ENCODE peak calls at places on chromosomes 3 and 15, in seven cellular contexts. V is brain microvascular endothelial cell, H is GM10248, B is foreskin fibroblast, K is cardiac muscle cell, D is colonic mucosa, P is AG10803. U is an unnamed sample.

GRCh38 chr3:125437631-125438435 is 62.7 kb upstream of the ZNF148 start:
- DNase-seq in V (peak; percentile 47), H (peak; percentile 58), B (peak; percentile 75), K (peak; percentile 64), D (peak; percentile 58), P (peak; percentile 40), U (peak; percentile 15)

GRCh38 chr3:117036259-117036799 is 326.8 kb downstream of the TUSC7 start:
- DNase-seq in V (peak; percentile 88), H (no peak), B (peak; percentile 97), K (peak; percentile 76), D (peak; percentile 32), P (peak; percentile 36), U (no peak)

GRCh38 chr3:83435173-83435572 is 1523.6 kb upstream of the CADM2 start:
- DNase-seq in V (no peak), H (no peak), B (no peak), K (no peak), D (no peak), P (no peak), U (no peak)

GRCh38 chr3:187960820-187961219 is 193.1 kb upstream of the LPP start:
- DNase-seq in V (peak; percentile 34), H (no peak), B (peak; percentile 52), K (peak; percentile 48), D (no peak), P (peak; percentile 59), U (no peak)

GRCh38 chr3:10563396-10563795 is 58.0 kb upstream of the ATP2B2 start:
- DNase-seq in V (no peak), H (no peak), B (no peak), K (no peak), D (no peak), P (no peak), U (no peak)

GRCh38 chr3:43996379-43997301 is 245.0 kb upstream of the TOPAZ1 start:
- DNase-seq in V (no peak), H (peak; percentile 54), B (peak; percentile 90), K (peak; percentile 29), D (no peak), P (peak; percentile 51), U (peak; percentile 78)

GRCh38 chr3:197229836-197230235 is 68.6 kb downstream of the DLG1 start:
- DNase-seq in V (no peak), H (no peak), B (no peak), K (no peak), D (no peak), P (no peak), U (no peak)

GRCh38 chr15:69604050-69604378 is 151.4 kb downstream of the RPLP1 start:
- DNase-seq in V (no peak), H (no peak), B (no peak), K (no peak), D (peak; percentile 71), P (no peak), U (no peak)

GRCh38 chr3:38270606-38271005 is 5.0 kb downstream of the SLC22A13 start:
- DNase-seq in V (no peak), H (no peak), B (no peak), K (no peak), D (no peak), P (peak; percentile 15), U (no peak)

DNA sequence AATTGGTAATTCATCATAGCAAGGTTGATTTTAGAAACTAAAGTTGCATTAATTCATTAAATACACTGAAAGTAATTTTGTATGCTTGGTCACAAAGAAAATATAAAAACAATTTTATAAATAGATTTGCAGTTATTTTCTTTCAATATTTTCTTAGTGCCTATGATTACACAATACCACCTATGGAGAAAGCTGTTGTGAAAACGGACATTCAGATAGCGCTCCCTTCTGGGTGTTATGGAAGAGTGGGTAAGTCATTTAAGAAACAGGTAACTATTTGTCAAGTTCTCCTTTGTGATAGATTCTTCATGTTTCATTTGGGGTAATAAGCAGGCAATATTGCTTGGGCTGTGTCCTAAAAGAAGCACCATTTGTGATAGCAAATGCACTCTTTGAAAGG is 3.0 kb downstream of the DUT start:
- DNase-seq in V (no peak), H (no peak), B (no peak), K (no peak), D (no peak), P (no peak), U (no peak)
- TF ChIP-seq CTCF in V (no peak), H (no peak), B (no peak), K (no peak), D (no peak), P (no peak), U (no peak)

GRCh38 chr3:119861681-119862080 is 79.8 kb downstream of the NR1I2 start:
- DNase-seq in V (no peak), H (no peak), B (no peak), K (peak; percentile 34), D (no peak), P (no peak), U (no peak)
- TF ChIP-seq CTCF in V (no peak), H (no peak), B (no peak), K (no peak), D (no peak), P (no peak), U (no peak)

DNA sequence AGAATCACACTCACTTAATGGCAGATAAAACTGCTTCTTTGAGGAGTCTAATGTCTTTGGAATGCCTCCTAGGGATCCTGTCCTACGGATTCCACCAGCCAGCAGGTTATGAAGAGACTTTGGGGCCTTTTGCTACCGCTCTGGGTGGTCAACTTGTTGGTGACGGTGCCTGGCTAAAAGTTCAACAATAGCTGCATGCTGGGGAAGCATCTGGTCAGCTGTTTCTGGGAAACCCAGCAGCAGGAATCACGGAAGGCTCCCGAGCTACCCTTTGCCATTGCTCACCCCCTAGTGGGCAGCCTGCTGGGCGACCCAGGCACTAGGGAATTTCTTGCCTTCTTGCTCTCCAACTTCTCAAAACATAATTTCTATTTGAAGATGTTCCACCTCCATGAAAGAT is 263.3 kb downstream of the NEK10 start:
- DNase-seq in V (peak; percentile 3), H (no peak), B (no peak), K (no peak), D (no peak), P (no peak), U (no peak)
- TF ChIP-seq CTCF in V (peak; percentile 47), H (no peak), B (no peak), K (peak; percentile 8), D (no peak), P (no peak), U (peak; percentile 17)

DNA sequence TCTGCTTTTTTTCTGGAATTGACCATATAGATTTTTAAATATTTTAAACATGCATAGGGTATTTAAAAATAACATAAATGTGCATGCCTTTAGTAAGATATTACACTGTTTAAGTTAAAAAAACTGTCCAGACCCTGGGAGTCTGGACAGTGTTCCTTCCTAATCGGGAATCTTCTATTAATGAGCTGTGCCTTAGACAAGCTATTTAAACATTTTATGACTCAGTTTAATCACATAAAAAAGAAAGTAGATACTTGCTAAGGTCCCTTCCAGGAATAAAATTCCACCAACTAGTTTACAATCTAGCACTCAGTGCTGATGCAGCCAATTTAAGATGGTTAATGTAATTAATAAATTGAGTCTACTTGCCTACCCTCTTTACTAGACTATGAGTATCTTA is 140.4 kb upstream of the DPH6 start:
- DNase-seq in V (no peak), H (no peak), B (no peak), K (no peak), D (no peak), P (no peak), U (no peak)
- TF ChIP-seq CTCF in V (no peak), H (no peak), B (no peak), K (no peak), D (no peak), P (no peak), U (no peak)